ENCODE peak calls at places on chromosome 12, in seven cellular contexts. B, N, F, V, X, S and H are unnamed samples.

GRCh38 chr12:128025856-128026255 is 241.1 kb upstream of the TMEM132C start:
- DNase-seq in F (no peak), N (no peak), X (no peak), V (no peak), S (no peak), B (no peak), H (no peak)

GRCh38 chr12:54153586-54153985 is 35.2 kb downstream of the SMUG1 start:
- DNase-seq in F (no peak), S (no peak), V (no peak), N (no peak), X (no peak), B (no peak), H (no peak)

GRCh38 chr12:124411953-124412645 is 117.2 kb downstream of the RFLNA start:
- DNase-seq in F (no peak), X (no peak), B (no peak), N (no peak), V (no peak), S (no peak), H (no peak)

GRCh38 chr12:132018193-132018916 is 68.6 kb downstream of the EP400 start:
- DNase-seq in N (no peak), V (peak; percentile 20), S (no peak), X (no peak), F (no peak), B (no peak), H (peak; percentile 51)

GRCh38 chr12:6535960-6536847 is 1.9 kb downstream of the GAPDH start:
- DNase-seq in N (no peak), V (no peak), B (no peak), F (no peak), X (no peak), S (no peak), H (no peak)

GRCh38 chr12:52235822-52236291 is 2.8 kb downstream of the KRT7 start:
- DNase-seq in V (peak; percentile 24), N (peak; percentile 91), F (no peak), X (no peak), S (no peak), B (peak; percentile 26), H (no peak)

GRCh38 chr12:75364918-75365317 is 26.0 kb upstream of the GLIPR1L2 start:
- DNase-seq in S (no peak), X (no peak), B (no peak), F (no peak), V (no peak), N (no peak), H (no peak)

GRCh38 chr12:121673013-121673441 is 3.6 kb upstream of the MORN3 start:
- DNase-seq in X (peak; percentile 36), N (peak; percentile 87), V (no peak), S (no peak), F (no peak), B (peak; percentile 51), H (no peak)

GRCh38 chr12:88471641-88472040 is 108.6 kb downstream of the KITLG start:
- DNase-seq in B (no peak), N (no peak), F (no peak), S (no peak), X (peak; percentile 52), V (peak; percentile 27), H (no peak)

GRCh38 chr12:57846577-57847319 is at the start of gene CTDSP2:
- DNase-seq in B (peak; percentile 100), S (peak; percentile 100), F (peak; percentile 98), V (peak; percentile 99), X (peak; percentile 100), N (peak; percentile 100), H (peak; percentile 93)
- TF ChIP-seq POLR2A in B (peak; percentile 97), S (peak; percentile 95), F (no peak), V (peak; percentile 44), X (peak; percentile 76), N (peak; percentile 88), H (no peak)

GRCh38 chr12:93459097-93459496 is 8.2 kb upstream of the MRPL42 start:
- DNase-seq in F (no peak), V (no peak), X (no peak), B (no peak), S (no peak), N (no peak), H (no peak)

GRCh38 chr12:93459992-93460391 is 7.3 kb upstream of the MRPL42 start:
- DNase-seq in X (no peak), F (no peak), N (no peak), V (no peak), B (no peak), S (no peak), H (no peak)

GRCh38 chr12:93460882-93461281 is 6.4 kb upstream of the MRPL42 start:
- DNase-seq in V (no peak), B (no peak), S (no peak), X (no peak), N (no peak), F (no peak), H (no peak)

GRCh38 chr12:93466625-93467350 is 526 bp upstream of the MRPL42 start:
- DNase-seq in S (no peak), F (no peak), X (peak; percentile 10), V (no peak), B (no peak), N (peak; percentile 15), H (no peak)

DNA sequence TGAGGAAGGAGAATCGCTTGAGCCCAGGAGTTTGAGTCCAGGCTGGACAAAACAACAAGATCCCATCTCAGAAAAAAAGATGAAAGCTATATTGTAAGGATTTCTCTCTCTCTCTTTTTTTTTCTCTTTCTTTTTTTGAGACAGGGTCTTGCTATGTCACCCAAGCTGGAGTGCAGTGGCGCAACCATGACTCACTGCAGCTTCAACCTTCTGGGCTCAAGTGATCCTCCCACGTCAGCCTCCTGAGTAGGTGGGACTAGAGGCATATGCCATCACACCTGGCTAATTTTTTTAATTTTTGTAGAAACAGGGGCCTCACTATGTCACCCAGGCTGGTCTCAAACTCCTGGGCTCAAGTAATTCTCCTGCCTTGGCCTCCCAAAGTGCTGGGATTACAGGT is 5.8 kb upstream of the MRPL42 start:
- DNase-seq in B (no peak), V (peak; percentile 19), F (no peak), S (no peak), N (no peak), X (no peak), H (peak; percentile 13)
- TF ChIP-seq POLR2A in B (no peak), V (no peak), F (no peak), S (no peak), N (no peak), X (no peak), H (no peak)

GRCh38 chr12:92342574-92342973 is 196.9 kb upstream of the BTG1 start:
- DNase-seq in B (no peak), N (no peak), X (peak; percentile 28), S (no peak), F (no peak), V (no peak), H (peak; percentile 70)
- TF ChIP-seq POLR2A in B (no peak), N (no peak), X (no peak), S (no peak), F (no peak), V (no peak), H (no peak)

GRCh38 chr12:65835256-65835655 is 11.0 kb downstream of the HMGA2 start:
- DNase-seq in F (no peak), N (no peak), B (no peak), X (no peak), V (no peak), S (no peak), H (no peak)

GRCh38 chr12:65834146-65834935 is 10.1 kb downstream of the HMGA2 start:
- DNase-seq in F (no peak), B (no peak), S (no peak), V (no peak), X (no peak), N (no peak), H (no peak)

GRCh38 chr12:65838330-65838976 is 14.2 kb downstream of the HMGA2 start:
- DNase-seq in S (no peak), F (no peak), B (no peak), X (no peak), V (no peak), N (no peak), H (no peak)

GRCh38 chr12:65839027-65839426 is 14.7 kb downstream of the HMGA2 start:
- DNase-seq in N (no peak), B (no peak), V (no peak), S (no peak), F (no peak), X (no peak), H (no peak)

DNA sequence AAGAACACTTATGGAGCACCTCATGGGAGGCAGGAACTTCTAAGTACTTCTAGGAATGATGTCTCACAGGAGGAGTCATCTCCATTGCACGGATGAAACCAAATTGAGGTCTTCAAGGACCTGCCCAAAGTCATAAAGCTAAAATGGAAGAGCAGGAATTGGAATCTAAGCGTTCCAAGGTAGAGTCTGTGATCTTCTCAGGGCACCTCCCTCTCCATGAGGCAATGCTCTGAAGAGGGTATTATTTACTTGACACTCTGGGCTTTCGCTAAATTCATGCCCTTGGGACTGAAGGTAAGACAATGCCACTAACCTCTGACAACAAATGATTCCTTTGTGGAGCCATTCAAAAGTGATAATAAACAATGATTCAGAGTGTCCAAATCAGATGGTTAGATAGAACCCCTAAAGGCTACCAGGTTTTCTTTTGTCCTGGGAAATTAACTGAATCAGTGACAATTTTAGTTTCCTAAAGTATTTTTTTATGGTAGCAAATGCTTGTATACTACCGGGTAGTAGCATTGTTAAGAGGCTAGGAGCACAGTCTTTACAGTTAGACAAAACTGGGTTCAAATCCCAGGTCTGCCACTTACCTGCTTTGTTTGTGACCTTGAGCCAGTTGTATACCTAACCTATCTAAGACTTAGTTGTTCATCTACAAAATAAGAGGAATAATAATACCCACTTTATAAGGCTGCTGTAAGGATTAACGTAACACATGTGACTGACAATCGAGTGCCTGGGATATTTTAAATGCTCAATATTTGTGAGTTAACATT is 12.3 kb downstream of the HMGA2 start:
- DNase-seq in V (no peak), S (no peak), N (no peak), F (no peak), B (no peak), X (no peak), H (no peak)
- TF ChIP-seq POLR2A in V (no peak), S (no peak), N (no peak), F (no peak), B (no peak), X (no peak), H (no peak)

GRCh38 chr12:113473400-113473799 is 1.7 kb upstream of the LHX5 start:
- DNase-seq in F (no peak), X (no peak), V (no peak), B (no peak), S (no peak), N (no peak), H (no peak)
- TF ChIP-seq POLR2A in F (no peak), X (no peak), V (no peak), B (no peak), S (no peak), N (no peak), H (no peak)

DNA sequence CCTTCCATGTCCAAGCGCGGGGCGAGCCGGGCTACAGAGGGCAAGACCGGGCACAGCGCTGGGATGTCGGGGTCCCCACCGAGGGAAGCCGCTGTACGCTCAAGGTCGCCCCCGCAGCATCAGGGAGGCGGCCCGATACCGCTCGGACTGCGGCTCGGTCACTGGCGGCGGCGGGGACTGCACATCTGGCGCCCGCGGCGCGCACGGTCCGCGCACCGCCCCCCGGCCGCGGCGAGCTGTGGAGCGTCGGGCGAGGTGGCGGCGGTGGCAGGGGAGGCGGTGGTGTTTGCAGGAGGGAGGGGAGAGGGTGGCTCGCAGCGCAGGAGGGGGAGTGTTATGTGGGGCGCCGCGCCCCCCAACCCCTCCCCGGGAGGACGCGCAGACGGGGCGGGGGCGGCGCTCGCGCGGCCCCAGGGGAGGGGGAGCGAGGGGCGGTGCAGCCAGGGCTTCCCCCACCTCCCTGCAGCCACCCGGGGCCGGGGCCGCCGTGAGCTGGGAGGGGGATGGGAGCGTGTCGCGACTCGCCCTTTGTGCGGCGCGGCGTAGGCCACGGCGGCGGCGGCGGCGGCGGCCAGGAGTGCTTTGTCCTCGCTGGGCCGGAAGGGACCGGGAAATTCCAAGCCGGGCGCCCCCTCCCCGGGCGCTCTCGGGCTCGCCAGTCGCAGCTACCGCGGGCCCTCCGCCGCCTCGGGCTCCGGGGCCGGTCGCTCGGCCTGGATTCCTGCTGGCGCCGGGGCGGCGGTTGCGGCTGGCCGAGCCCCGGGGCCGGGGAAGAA is at the start of gene NUAK1:
- DNase-seq in N (peak; percentile 69), S (peak; percentile 37), X (peak; percentile 62), F (no peak), V (peak; percentile 79), B (peak; percentile 92), H (no peak)
- TF ChIP-seq POLR2A in N (no peak), S (peak; percentile 45), X (no peak), F (no peak), V (peak; percentile 53), B (peak; percentile 92), H (no peak)